ENCODE peak calls at places on chromosomes 12 and 14, in seven cellular contexts. Z, H, V, S, X, P and L are unnamed samples.

GRCh38 chr12:98644433-98644711 is 216 bp downstream of the IKBIP start:
- DNase-seq in V (no peak), S (no peak), X (peak), H (peak), P (no peak), Z (peak), L (no peak)

GRCh38 chr12:77152623-77153193 is 87.3 kb upstream of the E2F7 start:
- DNase-seq in V (no peak), X (no peak), S (no peak), P (no peak), Z (peak), H (peak), L (no peak)

GRCh38 chr12:64903738-64904137 is 79.3 kb downstream of the TBC1D30 start:
- DNase-seq in P (no peak), Z (no peak), V (no peak), H (no peak), X (no peak), S (no peak), L (peak)

GRCh38 chr12:69647178-69647577 is 36.5 kb upstream of the LRRC10 start:
- DNase-seq in X (no peak), S (no peak), Z (no peak), V (no peak), P (no peak), H (no peak), L (no peak)

GRCh38 chr12:124720019-124720686 is 143.5 kb downstream of the SCARB1 start:
- DNase-seq in P (no peak), Z (peak), X (no peak), H (no peak), S (no peak), V (no peak), L (peak)

GRCh38 chr12:54404061-54405004 is 14.7 kb downstream of the ITGA5 start:
- DNase-seq in S (peak), X (peak), V (no peak), P (no peak), H (peak), Z (no peak), L (no peak)

GRCh38 chr12:32536000-32536345 is 136.6 kb downstream of the FGD4 start:
- DNase-seq in X (no peak), H (no peak), P (no peak), Z (no peak), S (no peak), V (no peak), L (no peak)

GRCh38 chr12:69189378-69189978 is 49.9 kb upstream of the CPSF6 start:
- DNase-seq in P (no peak), S (no peak), H (no peak), X (no peak), V (no peak), Z (peak), L (no peak)

GRCh38 chr14:99884834-99885648 is 91.8 kb downstream of the EML1 start:
- DNase-seq in P (no peak), X (no peak), H (no peak), V (no peak), Z (peak), S (peak), L (peak)

GRCh38 chr14:32711103-32711680 is 227.5 kb upstream of the NPAS3 start:
- DNase-seq in V (no peak), H (peak), Z (peak), P (no peak), X (no peak), S (peak), L (peak)

GRCh38 chr14:97776890-97777564 is 979.8 kb downstream of the VRK1 start:
- DNase-seq in H (no peak), V (no peak), Z (no peak), P (no peak), S (no peak), X (no peak), L (no peak)

GRCh38 chr12:47870175-47870781 is 34.5 kb downstream of the VDR start:
- DNase-seq in Z (peak), H (peak), P (peak), S (no peak), X (peak), V (peak), L (peak)

GRCh38 chr14:76337619-76338545 is 38.1 kb upstream of the ESRRB start:
- DNase-seq in V (no peak), H (no peak), Z (no peak), X (no peak), S (no peak), P (no peak), L (no peak)

GRCh38 chr14:84262932-84263331 is 1267.0 kb upstream of the FLRT2 start:
- DNase-seq in P (no peak), S (no peak), X (no peak), H (no peak), V (no peak), Z (no peak), L (no peak)

GRCh38 chr12:113724703-113725556 is 241.2 kb downstream of the RBM19 start:
- DNase-seq in X (no peak), Z (no peak), P (no peak), V (no peak), S (no peak), H (no peak), L (no peak)

GRCh38 chr12:58414398-58414871 is 473.1 kb downstream of the ATP23 start:
- DNase-seq in P (no peak), V (no peak), H (no peak), X (no peak), Z (peak), S (no peak), L (peak)

GRCh38 chr12:126191037-126191891 is 1126.0 kb downstream of the AACS start:
- DNase-seq in Z (no peak), V (no peak), S (no peak), P (no peak), H (peak), X (no peak), L (no peak)

GRCh38 chr14:87306770-87307169 is 686.2 kb downstream of the GALC start:
- DNase-seq in P (no peak), S (no peak), V (no peak), H (no peak), X (no peak), Z (no peak), L (no peak)

GRCh38 chr12:27807063-27807703 is 27.1 kb upstream of the MANSC4 start:
- DNase-seq in X (no peak), S (no peak), Z (no peak), P (no peak), V (no peak), H (no peak), L (no peak)

GRCh38 chr12:11573880-11574279 is 75.6 kb upstream of the ETV6 start:
- DNase-seq in H (no peak), X (no peak), P (no peak), V (no peak), S (no peak), Z (no peak), L (no peak)

GRCh38 chr12:67286257-67286656 is 17.1 kb downstream of the CAND1 start:
- DNase-seq in H (no peak), S (no peak), V (no peak), Z (no peak), P (no peak), X (no peak), L (no peak)